ENCODE peak calls at places on chromosomes 7 and 10, in four cellular contexts. One of them, this sample, is unnamed. For H3K4me1, the result is how much of the 10 kb centered on the place peaks cover.

GRCh38 chr7:87831127-87831526 is 45.0 kb downstream of the SLC25A40 start:
- DNase-seq in colonic mucosa: no peak
- DNase-seq in upper lobe of right lung: no peak
- DNase-seq in heart left ventricle: no peak
- DNase-seq in this sample: no peak

GRCh38 chr7:98856021-98856422 is 13.8 kb downstream of the TMEM130 start:
- DNase-seq in heart left ventricle: no peak
- DNase-seq in upper lobe of right lung: no peak
- DNase-seq in colonic mucosa: no peak
- DNase-seq in this sample: no peak

GRCh38 chr7:2802504-2803341 is 41.4 kb downstream of the GNA12 start:
- DNase-seq in colonic mucosa: no peak
- DNase-seq in heart left ventricle: no peak
- DNase-seq in upper lobe of right lung: peak
- DNase-seq in this sample: peak

GRCh38 chr10:66837990-66838389 is 87.8 kb upstream of the LRRTM3 start:
- DNase-seq in upper lobe of right lung: no peak
- DNase-seq in colonic mucosa: no peak
- DNase-seq in heart left ventricle: no peak
- DNase-seq in this sample: no peak

GRCh38 chr10:132554053-132554990 is 16.7 kb downstream of the INPP5A start:
- DNase-seq in heart left ventricle: no peak
- DNase-seq in upper lobe of right lung: peak
- DNase-seq in colonic mucosa: no peak
- DNase-seq in this sample: no peak

GRCh38 chr10:28253174-28253783 is 49.6 kb downstream of the MPP7 start:
- DNase-seq in upper lobe of right lung: no peak
- DNase-seq in colonic mucosa: no peak
- DNase-seq in heart left ventricle: no peak
- DNase-seq in this sample: no peak

GRCh38 chr10:75180592-75180991 is 30.0 kb upstream of the VDAC2 start:
- DNase-seq in colonic mucosa: no peak
- DNase-seq in heart left ventricle: no peak
- DNase-seq in upper lobe of right lung: no peak
- DNase-seq in this sample: no peak

GRCh38 chr10:80536361-80536835 is 1.3 kb upstream of the SH2D4B start:
- DNase-seq in colonic mucosa: peak
- DNase-seq in upper lobe of right lung: no peak
- DNase-seq in heart left ventricle: peak
- DNase-seq in this sample: no peak

GRCh38 chr7:154259396-154259795 is 207.2 kb downstream of the DPP6 start:
- DNase-seq in upper lobe of right lung: no peak
- DNase-seq in colonic mucosa: no peak
- DNase-seq in heart left ventricle: no peak
- DNase-seq in this sample: no peak

GRCh38 chr10:31390804-31391203 is 71.8 kb downstream of the ZEB1 start:
- DNase-seq in heart left ventricle: no peak
- DNase-seq in upper lobe of right lung: no peak
- DNase-seq in colonic mucosa: no peak
- DNase-seq in this sample: no peak

GRCh38 chr7:1559626-1560590 is 3.9 kb upstream of the TMEM184A start:
- DNase-seq in colonic mucosa: no peak
- DNase-seq in upper lobe of right lung: no peak
- DNase-seq in heart left ventricle: no peak
- DNase-seq in this sample: no peak

GRCh38 chr7:90411510-90411909 is 8.2 kb downstream of the CLDN12 start:
- DNase-seq in upper lobe of right lung: no peak
- DNase-seq in heart left ventricle: no peak
- DNase-seq in colonic mucosa: no peak
- DNase-seq in this sample: peak

GRCh38 chr7:76260171-76260703 is 42.2 kb upstream of the HSPB1 start:
- DNase-seq in heart left ventricle: no peak
- DNase-seq in colonic mucosa: peak
- DNase-seq in upper lobe of right lung: no peak
- DNase-seq in this sample: no peak

GRCh38 chr7:139726485-139726869 is 51.3 kb downstream of the HIPK2 start:
- DNase-seq in heart left ventricle: no peak
- DNase-seq in colonic mucosa: no peak
- DNase-seq in upper lobe of right lung: no peak
- DNase-seq in this sample: no peak

GRCh38 chr7:18513343-18513742 is 17.8 kb downstream of the HDAC9 start:
- DNase-seq in upper lobe of right lung: no peak
- DNase-seq in colonic mucosa: no peak
- DNase-seq in heart left ventricle: no peak
- DNase-seq in this sample: no peak

GRCh38 chr10:48445932-48446331 is 139.5 kb downstream of the MAPK8 start:
- DNase-seq in upper lobe of right lung: no peak
- DNase-seq in colonic mucosa: no peak
- DNase-seq in heart left ventricle: peak
- DNase-seq in this sample: no peak

GRCh38 chr10:32318476-32318896 is 28.5 kb downstream of the EPC1 start:
- DNase-seq in colonic mucosa: no peak
- DNase-seq in heart left ventricle: no peak
- DNase-seq in upper lobe of right lung: no peak
- DNase-seq in this sample: no peak

GRCh38 chr7:127652333-127653248 is 597 bp downstream of the SND1 start:
- DNase-seq in upper lobe of right lung: no peak
- DNase-seq in colonic mucosa: no peak
- DNase-seq in heart left ventricle: no peak
- DNase-seq in this sample: peak

GRCh38 chr7:118870187-118870586 is 645.7 kb downstream of the ANKRD7 start:
- DNase-seq in upper lobe of right lung: no peak
- DNase-seq in heart left ventricle: no peak
- DNase-seq in colonic mucosa: no peak
- DNase-seq in this sample: no peak

GRCh38 chr10:78149193-78149592 is 115.5 kb downstream of the RPS24 start:
- DNase-seq in upper lobe of right lung: no peak
- DNase-seq in heart left ventricle: no peak
- DNase-seq in colonic mucosa: no peak
- DNase-seq in this sample: no peak

GRCh38 chr10:110512461-110513187 is 14.9 kb downstream of the DUSP5 start:
- DNase-seq in heart left ventricle: no peak
- DNase-seq in upper lobe of right lung: no peak
- DNase-seq in colonic mucosa: no peak
- DNase-seq in this sample: no peak

GRCh38 chr7:139492293-139492692 is 8.8 kb upstream of the KLRG2 start:
- DNase-seq in heart left ventricle: no peak
- DNase-seq in colonic mucosa: no peak
- DNase-seq in upper lobe of right lung: no peak
- DNase-seq in this sample: no peak

GRCh38 chr7:74266191-74266963 is 12.2 kb upstream of the RFC2 start:
- DNase-seq in colonic mucosa: no peak
- DNase-seq in upper lobe of right lung: no peak
- DNase-seq in heart left ventricle: no peak
- DNase-seq in this sample: no peak

GRCh38 chr7:41024126-41024525 is 678.8 kb downstream of the INHBA start:
- DNase-seq in colonic mucosa: no peak
- DNase-seq in upper lobe of right lung: no peak
- DNase-seq in heart left ventricle: no peak
- DNase-seq in this sample: no peak

GRCh38 chr10:92901819-92902234 is 53.5 kb downstream of the EXOC6 start:
- DNase-seq in heart left ventricle: no peak
- DNase-seq in colonic mucosa: no peak
- DNase-seq in upper lobe of right lung: no peak
- DNase-seq in this sample: peak

GRCh38 chr7:128918266-128918665 is 7.8 kb upstream of the KCP start:
- DNase-seq in upper lobe of right lung: peak
- DNase-seq in colonic mucosa: no peak
- DNase-seq in heart left ventricle: no peak
- DNase-seq in this sample: no peak

GRCh38 chr10:1010703-1011102 is 15.0 kb downstream of the IDI2 start:
- DNase-seq in upper lobe of right lung: no peak
- DNase-seq in colonic mucosa: no peak
- DNase-seq in heart left ventricle: no peak
- DNase-seq in this sample: no peak

GRCh38 chr7:106421181-106421762 is 136.5 kb upstream of the NAMPT start:
- DNase-seq in upper lobe of right lung: peak
- DNase-seq in heart left ventricle: peak
- DNase-seq in colonic mucosa: peak
- DNase-seq in this sample: peak

GRCh38 chr10:15857001-15857608 is 3.2 kb downstream of the MINDY3 start:
- DNase-seq in upper lobe of right lung: no peak
- DNase-seq in heart left ventricle: no peak
- DNase-seq in colonic mucosa: peak
- DNase-seq in this sample: no peak

GRCh38 chr10:75062900-75063299 is 48.6 kb upstream of the SAMD8 start:
- DNase-seq in upper lobe of right lung: no peak
- DNase-seq in heart left ventricle: no peak
- DNase-seq in colonic mucosa: peak
- DNase-seq in this sample: no peak

GRCh38 chr10:27742926-27743735 is 2.5 kb downstream of the MKX start:
- DNase-seq in heart left ventricle: peak
- DNase-seq in colonic mucosa: peak
- DNase-seq in upper lobe of right lung: peak
- DNase-seq in this sample: no peak

GRCh38 chr7:158829342-158830210 is at the start of gene ESYT2:
- DNase-seq in upper lobe of right lung: peak
- DNase-seq in colonic mucosa: peak
- DNase-seq in heart left ventricle: peak
- DNase-seq in this sample: peak
- H3K27ac ChIP-seq in upper lobe of right lung: peak
- H3K27ac ChIP-seq in colonic mucosa: peak
- H3K27ac ChIP-seq in heart left ventricle: peak
- H3K27ac ChIP-seq in this sample: peak

DNA sequence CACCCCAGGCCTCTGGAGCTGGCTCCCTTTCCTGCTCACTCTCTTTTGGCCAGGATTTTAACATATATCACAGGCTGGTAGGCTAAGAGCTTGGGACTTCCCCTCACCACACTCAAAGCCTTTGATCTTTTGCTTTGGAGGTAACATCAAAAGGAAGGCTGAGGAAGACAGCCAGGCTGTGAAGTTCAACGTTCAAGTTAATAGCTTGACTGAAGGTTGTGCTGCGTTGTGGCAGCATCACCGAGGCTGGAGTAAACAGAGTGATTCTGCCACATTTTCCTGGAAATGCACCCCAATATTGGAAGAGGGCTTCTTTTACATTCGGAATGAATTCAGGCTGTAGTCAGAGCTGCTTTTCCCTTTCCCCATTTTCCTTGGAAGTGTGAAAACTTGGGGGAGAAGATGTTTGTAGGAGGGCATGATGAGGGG is 57.3 kb downstream of the TCF7L2 start:
- DNase-seq in heart left ventricle: no peak
- DNase-seq in upper lobe of right lung: no peak
- DNase-seq in colonic mucosa: no peak
- DNase-seq in this sample: peak
- H3K4me1 ChIP-seq in heart left ventricle: under half
- H3K4me1 ChIP-seq in upper lobe of right lung: under half
- H3K4me1 ChIP-seq in colonic mucosa: under half
- H3K4me1 ChIP-seq in this sample: under half

DNA sequence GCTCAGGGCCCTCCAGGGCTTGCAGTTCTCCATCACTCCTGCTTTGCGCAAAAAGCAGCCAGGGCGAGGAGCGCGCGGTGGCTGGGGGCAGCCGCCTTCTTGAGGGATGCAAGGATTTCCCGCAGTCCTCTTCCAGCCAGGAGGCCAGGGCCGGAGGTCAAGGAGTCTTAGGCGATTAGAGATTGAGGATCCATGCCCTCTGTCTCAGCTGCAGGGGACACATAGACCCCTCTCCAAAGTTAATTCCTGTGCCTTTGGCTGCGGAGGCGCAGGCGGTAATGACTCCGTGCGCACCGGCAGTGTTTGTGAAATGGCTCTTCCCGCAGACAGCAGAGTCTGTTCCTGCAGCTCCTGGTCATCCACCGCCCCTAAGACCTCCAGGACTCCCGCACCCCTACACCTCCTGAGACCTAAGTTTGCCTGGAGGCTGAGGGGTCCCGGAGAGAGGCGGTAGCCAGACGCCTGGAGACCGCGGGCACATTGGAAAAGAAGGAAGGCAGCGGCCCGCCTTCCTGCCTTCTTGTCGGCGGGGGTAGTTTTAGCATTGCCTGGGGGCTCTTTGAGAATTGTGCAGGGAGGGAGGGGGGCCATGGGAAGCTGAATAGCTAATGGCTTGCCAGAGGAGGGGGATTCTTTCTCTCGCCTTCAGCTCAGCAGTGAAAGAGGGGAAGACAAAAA is 3.3 kb upstream of the NEUROG3 start:
- DNase-seq in colonic mucosa: no peak
- DNase-seq in upper lobe of right lung: no peak
- DNase-seq in heart left ventricle: no peak
- DNase-seq in this sample: no peak
- H3K4me3 ChIP-seq in colonic mucosa: no peak
- H3K4me3 ChIP-seq in upper lobe of right lung: no peak
- H3K4me3 ChIP-seq in heart left ventricle: no peak
- H3K4me3 ChIP-seq in this sample: no peak

GRCh38 chr7:144836545-144836842 is 641 bp upstream of the TPK1 start:
- DNase-seq in upper lobe of right lung: no peak
- DNase-seq in colonic mucosa: no peak
- DNase-seq in heart left ventricle: no peak
- DNase-seq in this sample: no peak
- H3K27ac ChIP-seq in upper lobe of right lung: peak
- H3K27ac ChIP-seq in colonic mucosa: peak
- H3K27ac ChIP-seq in heart left ventricle: peak
- H3K27ac ChIP-seq in this sample: peak